ENCODE peak calls at places on chromosomes 11 and 22, in six cellular contexts. Q is OCI-LY7, O is AG10803, I is HAP-1, B is AG04450, G is mesendoderm. L is an unnamed sample.

GRCh38 chr11:134592391-134592990 is 180.4 kb upstream of the B3GAT1 start:
- DNase-seq in Q (peak), O (no peak), I (peak), B (no peak), G (peak), L (no peak)

GRCh38 chr11:76623884-76624419 is 46.6 kb downstream of the LRRC32 start:
- DNase-seq in Q (no peak), O (no peak), I (no peak), B (no peak), G (no peak), L (no peak)

GRCh38 chr11:9943346-9944110 is 279.7 kb downstream of the SWAP70 start:
- DNase-seq in Q (no peak), O (peak), I (no peak), B (peak), G (no peak), L (peak)

GRCh38 chr11:66454253-66454652 is 12.5 kb upstream of the PELI3 start:
- DNase-seq in Q (no peak), O (no peak), I (no peak), B (no peak), G (no peak), L (no peak)

GRCh38 chr11:76714493-76714892 is 43.9 kb upstream of the LRRC32 start:
- DNase-seq in Q (no peak), O (no peak), I (no peak), B (no peak), G (no peak), L (no peak)

GRCh38 chr11:71300187-71300586 is 47.8 kb upstream of the SHANK2 start:
- DNase-seq in Q (no peak), O (peak), I (no peak), B (no peak), G (no peak), L (no peak)

GRCh38 chr11:134560066-134560465 is 148.0 kb upstream of the B3GAT1 start:
- DNase-seq in Q (no peak), O (no peak), I (no peak), B (no peak), G (no peak), L (no peak)

GRCh38 chr11:61791737-61792309 is 576 bp downstream of the TMEM258 start:
- DNase-seq in Q (peak), O (peak), I (peak), B (peak), G (peak), L (peak)

GRCh38 chr22:46076651-46077339 is 73.5 kb upstream of the PPARA start:
- DNase-seq in Q (no peak), O (peak), I (peak), B (no peak), G (no peak), L (no peak)

DNA sequence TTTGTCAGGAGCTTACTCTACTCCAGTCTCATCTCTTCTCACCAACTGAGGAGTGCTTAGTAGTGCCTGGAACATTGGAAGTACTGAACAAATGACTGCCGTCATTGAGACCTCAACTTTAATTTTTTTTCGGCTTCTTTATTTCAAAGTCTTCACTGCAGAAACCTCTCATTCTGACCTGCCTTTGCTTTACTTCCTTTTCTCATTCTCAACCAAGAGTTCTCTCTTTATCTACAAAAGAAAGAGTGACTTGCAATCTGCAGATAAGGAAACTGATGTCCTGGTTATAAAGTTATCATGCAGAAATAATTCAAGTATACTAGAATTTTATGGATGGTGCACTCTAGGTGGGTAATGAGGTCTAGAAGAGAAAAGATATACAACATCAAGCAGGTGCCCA is 1.2 kb upstream of the EED start:
- DNase-seq in Q (no peak), O (no peak), I (no peak), B (no peak), G (no peak), L (no peak)
- H3K4me3 ChIP-seq in Q (peak), O (no peak), I (no peak), B (no peak), G (no peak), L (no peak)

GRCh38 chr11:3967695-3968094 is 112.2 kb downstream of the STIM1 start:
- DNase-seq in Q (no peak), O (no peak), I (no peak), B (no peak), G (no peak), L (no peak)

GRCh38 chr11:3971756-3972404 is 116.4 kb downstream of the STIM1 start:
- DNase-seq in Q (no peak), O (peak), I (no peak), B (no peak), G (no peak), L (no peak)

GRCh38 chr11:3969200-3969599 is 113.7 kb downstream of the STIM1 start:
- DNase-seq in Q (no peak), O (no peak), I (no peak), B (no peak), G (no peak), L (no peak)

GRCh38 chr11:3970101-3970500 is 114.6 kb downstream of the STIM1 start:
- DNase-seq in Q (no peak), O (no peak), I (no peak), B (no peak), G (no peak), L (no peak)

GRCh38 chr11:3969613-3970012 is 114.1 kb downstream of the STIM1 start:
- DNase-seq in Q (no peak), O (no peak), I (no peak), B (no peak), G (no peak), L (no peak)
- H3K4me3 ChIP-seq in Q (no peak), O (no peak), I (no peak), B (no peak), G (no peak), L (no peak)

GRCh38 chr11:107957109-107957588 is 28.9 kb downstream of the RAB39A start:
- DNase-seq in Q (no peak), O (peak), I (no peak), B (no peak), G (peak), L (no peak)
- H3K4me3 ChIP-seq in Q (no peak), O (peak), I (no peak), B (no peak), G (no peak), L (no peak)

GRCh38 chr11:353315-353857 is 15.9 kb upstream of the B4GALNT4 start:
- DNase-seq in Q (no peak), O (peak), I (no peak), B (peak), G (peak), L (peak)

GRCh38 chr11:357582-357981 is 11.7 kb upstream of the B4GALNT4 start:
- DNase-seq in Q (no peak), O (no peak), I (no peak), B (no peak), G (no peak), L (no peak)

GRCh38 chr11:358129-358805 is 11.0 kb upstream of the B4GALNT4 start:
- DNase-seq in Q (no peak), O (no peak), I (no peak), B (no peak), G (no peak), L (no peak)

GRCh38 chr11:356610-357009 is 12.7 kb upstream of the B4GALNT4 start:
- DNase-seq in Q (no peak), O (no peak), I (no peak), B (no peak), G (no peak), L (no peak)

DNA sequence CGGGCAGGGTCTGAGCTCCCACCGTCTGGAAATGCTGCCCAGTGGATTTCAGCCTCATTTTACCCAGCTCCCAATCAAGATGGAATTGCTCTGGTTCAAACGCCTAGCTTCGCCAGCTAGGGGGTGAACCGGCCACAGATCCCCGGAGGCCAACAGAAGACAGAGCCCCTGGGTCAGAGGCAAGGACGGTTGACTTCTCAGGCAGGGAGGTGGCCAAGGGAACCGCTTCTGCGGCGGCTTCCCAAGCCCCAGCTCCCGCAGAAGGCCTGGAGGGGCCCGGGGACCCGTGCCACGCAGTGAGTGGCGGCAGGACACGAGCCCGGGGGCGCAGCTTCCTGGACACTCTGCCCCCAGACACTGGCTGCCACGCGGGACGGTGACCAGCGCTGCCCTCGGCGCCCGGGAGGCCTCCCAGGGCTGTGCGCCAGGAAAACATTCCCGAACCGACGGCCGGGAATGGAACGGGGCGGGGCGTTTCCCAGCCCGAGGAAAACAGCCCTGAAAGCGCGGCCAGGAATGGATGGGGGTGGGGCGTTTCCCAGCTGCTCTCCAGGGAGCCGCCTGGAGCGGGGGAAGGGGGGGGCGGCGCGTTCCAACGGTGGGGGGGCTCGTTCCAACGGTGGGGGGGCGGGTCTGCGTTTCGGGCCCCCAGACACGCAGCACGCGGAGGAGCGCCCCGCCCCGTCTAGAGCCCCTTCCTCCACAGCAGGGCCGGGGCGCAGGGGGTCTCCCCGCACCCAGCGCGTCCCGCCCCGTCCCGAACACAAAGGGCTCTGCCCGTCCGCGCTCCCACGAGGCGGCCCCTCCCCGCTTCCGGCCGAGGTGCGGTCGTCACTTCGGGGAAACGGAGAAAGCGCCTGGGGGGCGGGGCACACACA is 13.5 kb upstream of the B4GALNT4 start:
- DNase-seq in Q (peak), O (peak), I (peak), B (peak), G (peak), L (peak)
- H3K4me3 ChIP-seq in Q (peak), O (peak), I (peak), B (peak), G (no peak), L (peak)

DNA sequence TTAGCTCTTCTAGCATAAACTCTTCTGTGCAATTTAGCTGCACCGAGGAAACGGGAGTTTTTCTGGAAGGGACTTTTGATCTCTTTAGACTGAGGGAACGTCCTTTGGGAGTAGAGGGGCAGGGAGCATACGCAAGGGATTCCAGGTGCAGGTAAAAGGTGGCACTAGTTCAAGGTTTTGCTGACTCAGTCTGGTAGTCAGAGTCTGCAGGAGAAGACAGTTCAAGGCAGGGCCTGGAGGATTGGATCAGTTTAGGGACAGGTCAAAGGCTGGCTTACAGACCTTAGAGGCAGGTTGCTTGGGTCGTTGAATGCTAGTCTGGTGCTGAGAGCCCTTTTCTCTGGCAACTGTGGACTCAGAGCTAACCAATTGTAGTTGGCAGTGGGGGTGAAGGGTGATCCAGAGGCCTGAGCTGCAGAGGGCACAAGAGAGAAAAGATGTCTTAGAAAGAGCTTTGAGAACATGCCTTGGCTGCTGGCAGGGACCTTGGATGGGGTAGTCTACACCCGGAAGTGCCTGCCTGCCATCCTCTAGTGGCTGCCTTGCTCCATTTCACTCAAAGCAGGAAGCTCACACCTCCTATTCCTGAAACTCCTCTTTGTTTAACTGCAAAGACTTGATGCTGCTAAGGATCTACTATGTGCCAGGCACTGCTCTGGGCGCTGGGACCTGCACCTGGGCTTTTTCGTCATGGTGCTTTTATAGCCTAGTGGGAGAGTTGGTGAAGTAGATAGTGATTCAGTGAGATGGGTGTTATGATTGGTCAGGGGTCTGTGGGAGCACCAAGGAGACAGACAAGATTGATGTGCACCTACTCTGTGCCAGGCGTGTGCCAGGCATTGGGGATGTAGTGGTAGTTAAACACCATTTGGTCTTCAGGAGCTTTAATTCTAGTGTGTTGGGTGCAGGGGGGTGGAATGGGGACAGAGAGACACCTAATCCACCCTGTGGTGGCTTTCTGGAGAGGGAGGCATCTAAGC is 17.1 kb downstream of the MIAT start:
- DNase-seq in Q (peak), O (no peak), I (no peak), B (no peak), G (no peak), L (no peak)
- H3K4me3 ChIP-seq in Q (peak), O (peak), I (no peak), B (peak), G (no peak), L (peak)

GRCh38 chr22:37198290-37199102 is 10.4 kb upstream of the C1QTNF6 start:
- DNase-seq in Q (peak), O (peak), I (peak), B (no peak), G (peak), L (no peak)

GRCh38 chr22:37199839-37200161 is 11.8 kb upstream of the C1QTNF6 start:
- DNase-seq in Q (no peak), O (no peak), I (no peak), B (no peak), G (no peak), L (no peak)

GRCh38 chr22:37197451-37198289 is 9.6 kb upstream of the C1QTNF6 start:
- DNase-seq in Q (no peak), O (peak), I (no peak), B (no peak), G (peak), L (no peak)

GRCh38 chr22:37201066-37201820 is 11.0 kb downstream of the SSTR3 start:
- DNase-seq in Q (no peak), O (no peak), I (no peak), B (no peak), G (no peak), L (no peak)

DNA sequence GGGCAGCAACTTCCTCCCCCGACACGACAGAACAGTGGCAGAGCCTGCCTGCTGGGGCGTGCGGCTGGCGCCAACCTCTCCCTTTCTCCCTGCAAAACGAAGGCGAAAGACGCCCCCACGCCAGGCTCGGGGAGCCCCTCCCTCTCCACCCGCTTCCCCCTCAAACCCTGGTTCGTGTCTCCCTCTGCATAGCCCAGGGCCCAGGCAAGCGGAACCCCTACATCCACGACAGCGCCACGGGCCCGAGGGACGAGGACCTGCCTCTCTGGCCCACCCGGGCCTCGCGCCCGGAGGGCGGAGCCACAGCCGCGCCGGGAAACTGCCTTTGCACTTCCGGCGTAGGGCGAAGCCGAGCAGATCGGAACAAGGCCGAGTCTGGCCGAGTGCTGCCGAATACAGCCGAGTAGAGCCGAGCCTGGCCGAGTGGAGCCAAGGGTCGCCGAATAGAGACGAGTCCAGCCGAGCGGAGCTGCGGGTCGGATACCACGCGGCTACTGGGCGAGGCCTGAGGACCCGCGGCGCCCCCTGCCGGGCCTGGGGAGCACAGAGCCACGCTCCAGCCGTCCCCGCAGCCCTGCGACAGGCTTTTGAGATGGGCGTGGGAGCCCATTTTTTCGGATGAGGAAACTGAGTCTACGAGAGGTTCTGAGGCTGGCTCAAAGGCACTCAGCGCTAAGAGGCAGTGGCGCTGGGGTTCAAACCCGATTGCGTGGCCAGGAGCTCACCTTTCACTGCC is 11.2 kb upstream of the C1QTNF6 start:
- DNase-seq in Q (peak), O (peak), I (peak), B (peak), G (peak), L (peak)
- H3K4me3 ChIP-seq in Q (peak), O (peak), I (peak), B (peak), G (peak), L (peak)

DNA sequence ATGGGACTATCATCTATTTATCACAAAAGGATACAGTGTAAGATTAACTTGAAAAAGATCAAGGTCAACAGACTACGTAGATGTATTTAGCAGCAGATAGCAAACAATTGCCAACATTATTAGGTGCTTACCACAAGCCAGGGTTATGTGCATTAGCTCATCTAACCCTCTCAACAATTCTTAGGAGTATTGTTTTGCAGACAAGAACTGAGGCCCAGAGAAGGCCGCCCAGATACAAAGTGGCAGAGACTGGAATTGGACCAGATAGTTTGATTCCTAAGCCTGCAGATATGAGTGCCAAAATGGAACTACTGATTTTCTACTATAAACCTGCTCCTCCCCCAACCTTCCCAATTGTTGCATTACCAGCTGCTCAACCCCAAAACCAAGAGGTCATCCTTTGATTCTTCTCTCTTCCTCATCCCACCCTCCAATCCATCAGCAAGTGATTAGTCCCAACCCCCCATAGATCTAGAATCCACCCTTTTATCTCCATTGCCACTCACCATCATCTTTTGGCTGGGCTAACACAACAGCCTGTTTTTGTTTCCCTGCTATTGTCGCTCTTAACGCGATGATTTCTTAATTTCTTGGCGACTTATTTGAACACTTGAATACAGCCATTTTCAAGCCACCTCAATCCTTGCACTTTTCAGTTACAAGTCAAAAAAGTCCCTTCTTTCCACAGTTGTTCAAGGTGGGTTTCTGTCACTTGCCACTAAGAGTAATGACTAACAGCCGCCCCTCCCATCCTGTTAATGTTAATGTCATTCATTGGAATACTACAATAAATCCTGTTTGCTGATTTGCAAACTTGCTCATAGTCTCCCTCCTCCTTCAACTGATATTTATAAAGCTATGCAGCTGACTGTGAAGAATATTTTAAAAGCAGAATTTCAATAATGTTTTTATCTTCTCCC is 2.7 kb downstream of the TMEM123 start:
- DNase-seq in Q (no peak), O (no peak), I (no peak), B (no peak), G (no peak), L (no peak)
- H3K4me3 ChIP-seq in Q (peak), O (no peak), I (peak), B (no peak), G (no peak), L (no peak)

GRCh38 chr22:24434472-24435322 is 7.3 kb downstream of the ADORA2A start:
- DNase-seq in Q (peak), O (no peak), I (no peak), B (no peak), G (no peak), L (no peak)
- H3K4me3 ChIP-seq in Q (peak), O (no peak), I (no peak), B (no peak), G (no peak), L (no peak)

L was measured in skeletal muscle cell.